ENCODE peak calls at places on chromosomes 16 and 17, in eight cellular contexts. Q, D, V, B, O, N, W and P are unnamed samples.
A peak's percentile ranks its signal among the peaks of the same experiment; 100 is the strongest.

GRCh38 chr16:80122155-80122554 is 418.6 kb upstream of the DYNLRB2 start:
- DNase-seq in Q (no peak), D (peak; percentile 70), V (no peak), B (no peak), O (peak; percentile 4), N (peak; percentile 45), W (no peak), P (no peak)

GRCh38 chr17:16486373-16487250 is 5.4 kb downstream of the LRRC75A start:
- DNase-seq in Q (peak; percentile 44), D (peak; percentile 74), V (peak; percentile 97), B (peak; percentile 93), O (peak; percentile 31), N (peak; percentile 73), W (no peak), P (no peak)

GRCh38 chr17:68794636-68795503 is 160.3 kb downstream of the ABCA8 start:
- DNase-seq in Q (peak; percentile 60), D (peak; percentile 81), V (no peak), B (peak; percentile 50), O (no peak), N (peak; percentile 17), W (no peak), P (no peak)

GRCh38 chr16:80803341-80804060 is 897 bp downstream of the CDYL2 start:
- DNase-seq in Q (no peak), D (peak; percentile 13), V (peak; percentile 59), B (peak; percentile 51), O (no peak), N (peak; percentile 53), W (no peak), P (no peak)

GRCh38 chr17:6455321-6455705 is 11.1 kb downstream of the PIMREG start:
- DNase-seq in Q (peak; percentile 17), D (peak; percentile 35), V (peak; percentile 82), B (no peak), O (no peak), N (peak; percentile 75), W (no peak), P (peak; percentile 32)

GRCh38 chr16:19330801-19331484 is 45.4 kb downstream of the CLEC19A start:
- DNase-seq in Q (peak; percentile 33), D (no peak), V (no peak), B (no peak), O (no peak), N (no peak), W (no peak), P (no peak)

GRCh38 chr17:58328195-58329034 is at the start of gene TSPOAP1:
- DNase-seq in Q (no peak), D (no peak), V (peak; percentile 58), B (no peak), O (no peak), N (no peak), W (no peak), P (peak; percentile 81)

GRCh38 chr17:79799538-79800324 is 2.9 kb upstream of the CBX8 start:
- DNase-seq in Q (no peak), D (no peak), V (peak; percentile 40), B (no peak), O (no peak), N (no peak), W (no peak), P (peak; percentile 31)

GRCh38 chr17:78707016-78707415 is 75.1 kb downstream of the CYTH1 start:
- DNase-seq in Q (no peak), D (no peak), V (no peak), B (no peak), O (no peak), N (no peak), W (no peak), P (no peak)

GRCh38 chr17:27471321-27472269 is 15.3 kb downstream of the KSR1 start:
- DNase-seq in Q (peak; percentile 41), D (no peak), V (no peak), B (no peak), O (no peak), N (no peak), W (no peak), P (no peak)

GRCh38 chr16:3362931-3363330 is 7.2 kb downstream of the OR2C1 start:
- DNase-seq in Q (no peak), D (no peak), V (no peak), B (no peak), O (no peak), N (no peak), W (no peak), P (no peak)

GRCh38 chr17:11493947-11494346 is 104.3 kb upstream of the DNAH9 start:
- DNase-seq in Q (no peak), D (no peak), V (no peak), B (no peak), O (no peak), N (no peak), W (no peak), P (no peak)

GRCh38 chr17:63944736-63945499 is 12.8 kb upstream of the CD79B start:
- DNase-seq in Q (no peak), D (no peak), V (no peak), B (peak; percentile 81), O (no peak), N (no peak), W (no peak), P (no peak)

GRCh38 chr17:63945851-63946439 is 13.8 kb upstream of the CD79B start:
- DNase-seq in Q (no peak), D (no peak), V (no peak), B (no peak), O (no peak), N (no peak), W (no peak), P (no peak)

GRCh38 chr17:63947711-63948330 is 15.7 kb upstream of the CD79B start:
- DNase-seq in Q (no peak), D (no peak), V (no peak), B (no peak), O (no peak), N (no peak), W (no peak), P (no peak)

GRCh38 chr17:63948521-63948920 is 16.4 kb upstream of the CD79B start:
- DNase-seq in Q (no peak), D (no peak), V (no peak), B (no peak), O (no peak), N (no peak), W (no peak), P (no peak)

GRCh38 chr17:63946440-63947363 is 14.6 kb upstream of the CD79B start:
- DNase-seq in Q (peak; percentile 13), D (peak; percentile 41), V (peak; percentile 53), B (peak; percentile 76), O (no peak), N (peak; percentile 73), W (no peak), P (no peak)
- H3K4me3 ChIP-seq in Q (no peak overlapping the region), D (no peak overlapping the region), V (no peak overlapping the region), B (no peak overlapping the region), O (no peak overlapping the region), N (no peak overlapping the region), W (no peak overlapping the region), P (no peak overlapping the region)

DNA sequence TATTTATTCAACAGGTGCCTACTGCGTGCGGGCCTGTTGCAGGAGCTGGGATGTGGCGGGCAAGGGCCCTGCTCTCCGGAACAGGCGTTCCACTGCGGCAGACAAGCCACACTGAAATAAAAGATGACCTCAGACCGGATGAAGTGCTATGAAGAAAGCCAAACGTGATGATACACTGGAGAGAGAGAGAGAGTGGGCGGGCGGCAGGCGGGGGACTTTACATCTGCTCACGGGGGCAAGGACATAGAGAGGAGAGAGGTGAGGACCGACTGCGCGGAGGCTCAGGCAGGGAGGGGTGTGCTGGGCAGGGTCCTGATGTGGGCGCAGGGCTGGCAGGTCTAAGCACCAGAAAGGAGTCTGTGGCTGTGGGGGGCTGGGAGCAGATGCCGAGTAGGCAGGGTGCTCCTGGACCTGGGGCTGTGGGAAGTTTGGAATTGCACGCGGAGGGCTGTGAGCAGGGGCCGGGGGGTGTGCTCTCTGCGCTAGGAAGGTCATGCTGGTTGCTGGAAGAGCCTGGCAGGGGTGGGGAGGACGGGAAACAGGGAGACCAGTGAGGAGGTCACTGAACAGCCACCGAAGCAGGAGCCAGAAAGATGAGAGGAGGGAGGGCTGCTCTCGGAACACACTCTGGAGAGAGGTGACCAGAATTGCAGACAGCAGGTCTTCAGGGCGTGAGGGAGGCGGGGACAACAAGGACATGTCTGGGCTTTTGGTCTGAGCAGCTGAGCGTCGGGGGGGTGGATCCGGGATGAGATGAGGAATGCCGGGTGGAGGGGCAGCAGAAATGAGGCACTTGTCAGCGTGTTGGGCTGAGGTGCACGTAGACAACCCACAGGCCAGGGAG is 9.9 kb downstream of the MXRA7 start:
- DNase-seq in Q (peak; percentile 93), D (peak; percentile 77), V (no peak), B (peak; percentile 87), O (peak; percentile 70), N (peak; percentile 50), W (no peak), P (no peak)
- H3K4me3 ChIP-seq in Q (peak overlapping the region; percentile 8), D (no peak overlapping the region), V (no peak overlapping the region), B (peak overlapping the region; percentile 66), O (peak overlapping the region; percentile 34), N (no peak overlapping the region), W (no peak overlapping the region), P (no peak overlapping the region)

GRCh38 chr17:14797021-14797420 is 468.1 kb downstream of the PMP22 start:
- DNase-seq in Q (no peak), D (no peak), V (no peak), B (no peak), O (no peak), N (no peak), W (no peak), P (no peak)
- H3K4me3 ChIP-seq in Q (no peak overlapping the region), D (no peak overlapping the region), V (no peak overlapping the region), B (no peak overlapping the region), O (no peak overlapping the region), N (no peak overlapping the region), W (no peak overlapping the region), P (no peak overlapping the region)

GRCh38 chr17:36653374-36653773 is 52.0 kb downstream of the MRM1 start:
- DNase-seq in Q (no peak), D (no peak), V (no peak), B (no peak), O (no peak), N (no peak), W (no peak), P (no peak)

GRCh38 chr17:36661047-36661666 is 59.8 kb downstream of the MRM1 start:
- DNase-seq in Q (no peak), D (no peak), V (no peak), B (no peak), O (no peak), N (no peak), W (no peak), P (no peak)

GRCh38 chr17:36657390-36657762 is 56.0 kb downstream of the MRM1 start:
- DNase-seq in Q (no peak), D (no peak), V (no peak), B (no peak), O (no peak), N (no peak), W (no peak), P (no peak)

GRCh38 chr17:36661688-36662087 is 60.3 kb downstream of the MRM1 start:
- DNase-seq in Q (no peak), D (no peak), V (no peak), B (no peak), O (no peak), N (no peak), W (no peak), P (no peak)

DNA sequence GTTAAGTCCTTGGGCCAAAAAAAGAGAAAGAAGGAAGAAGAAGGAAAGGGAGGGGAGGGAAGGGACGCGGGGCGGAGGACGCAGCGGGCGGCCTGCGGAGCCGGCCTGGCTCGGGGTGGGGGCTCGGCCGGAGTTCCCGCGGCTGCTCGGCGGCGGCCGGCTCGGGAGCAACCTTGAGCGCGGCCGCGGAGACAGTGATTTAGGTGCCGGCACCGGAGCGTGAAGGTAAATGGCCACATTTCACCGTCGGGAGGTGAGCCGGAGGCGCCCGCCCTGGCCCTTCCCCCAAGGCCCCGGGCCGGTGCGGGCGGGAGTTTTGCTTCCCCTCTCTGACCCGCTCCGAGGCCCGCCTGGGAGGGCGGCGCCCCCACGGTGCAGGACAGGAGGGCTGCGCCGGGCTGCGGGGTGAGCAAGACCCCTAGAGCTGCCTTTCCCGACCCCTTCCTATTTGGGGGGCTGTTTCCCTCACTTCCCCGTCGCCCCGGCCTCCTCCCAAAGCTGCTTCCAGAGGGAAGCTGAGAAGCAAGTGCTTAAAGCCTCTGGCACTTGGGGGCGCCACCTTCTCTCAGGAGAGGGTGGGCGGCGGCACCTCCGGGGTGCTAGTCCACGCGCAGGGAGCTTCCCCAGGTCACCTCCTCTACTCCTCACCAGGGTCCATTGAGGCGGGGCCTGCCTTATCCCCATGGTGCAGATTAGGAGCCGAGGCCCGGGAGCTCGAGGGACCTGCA is 56.5 kb downstream of the MRM1 start:
- DNase-seq in Q (no peak), D (peak; percentile 17), V (peak; percentile 63), B (no peak), O (no peak), N (peak; percentile 44), W (no peak), P (no peak)
- H3K4me3 ChIP-seq in Q (no peak overlapping the region), D (peak overlapping the region; percentile 37), V (no peak overlapping the region), B (peak overlapping the region; percentile 59), O (peak overlapping the region; percentile 23), N (peak overlapping the region; percentile 36), W (no peak overlapping the region), P (no peak overlapping the region)